ENCODE peak calls at places on chromosomes 12 and 14, in eight cellular contexts. K is bronchial epithelial cell, V is nucleus accumbens, M is GM13977, Z is HFF-Myc, C is endothelial cell, T is kidney epithelial cell, H is neural progenitor cell. Q is an unnamed sample.

GRCh38 chr12:80632835-80633234 is 74.6 kb upstream of the MYF6 start:
- DNase-seq in M (no peak), H (peak), V (no peak), K (peak), T (no peak), C (peak), Z (no peak), Q (peak)

GRCh38 chr12:77746108-77746507 is 84.6 kb upstream of the NAV3 start:
- DNase-seq in Z (peak), K (no peak), V (no peak), C (no peak), T (peak), M (peak), H (no peak), Q (no peak)

GRCh38 chr12:112380663-112381420 is 1.4 kb downstream of the HECTD4 start:
- DNase-seq in M (no peak), K (no peak), Z (no peak), H (peak), C (peak), V (peak), T (no peak), Q (no peak)

GRCh38 chr14:35384386-35385041 is 20.0 kb downstream of the NFKBIA start:
- DNase-seq in T (no peak), H (no peak), M (no peak), V (no peak), K (peak), C (no peak), Z (no peak), Q (no peak)

GRCh38 chr14:70188608-70189540 is at the start of gene SLC8A3:
- DNase-seq in Z (no peak), H (peak), M (peak), K (peak), V (peak), T (peak), C (peak), Q (no peak)

GRCh38 chr12:60997979-60998378 is 1262.2 kb upstream of the USP15 start:
- DNase-seq in T (no peak), Z (no peak), K (no peak), M (no peak), C (no peak), H (no peak), V (no peak), Q (no peak)

GRCh38 chr12:38384816-38385491 is 68.4 kb downstream of the ALG10B start:
- DNase-seq in K (peak), T (no peak), C (no peak), H (peak), M (no peak), V (no peak), Z (no peak), Q (no peak)

GRCh38 chr12:48678561-48679185 is 3.4 kb downstream of the KANSL2 start:
- DNase-seq in Z (no peak), M (no peak), T (no peak), K (no peak), H (no peak), C (no peak), V (no peak), Q (no peak)

GRCh38 chr12:20451759-20452158 is 83.4 kb downstream of the PDE3A start:
- DNase-seq in V (no peak), Z (no peak), C (no peak), T (peak), H (no peak), M (no peak), K (no peak), Q (no peak)